ENCODE peak calls at places on chromosomes 12 and 14, in ten cellular contexts. V, E, A, G, Y, K, U, W, L and H are unnamed samples.

GRCh38 chr12:26226629-26227375 is 31.4 kb downstream of the SSPN start:
- DNase-seq in V (peak), E (peak), A (peak), G (peak), Y (no peak), K (peak), U (peak), W (no peak), L (no peak), H (no peak)

GRCh38 chr12:50733720-50734119 is 30.2 kb upstream of the ATF1 start:
- DNase-seq in V (no peak), E (no peak), A (no peak), G (no peak), Y (no peak), K (no peak), U (no peak), W (no peak), L (no peak), H (no peak)

GRCh38 chr12:85782711-85783110 is 53.5 kb downstream of the RASSF9 start:
- DNase-seq in V (no peak), E (no peak), A (no peak), G (no peak), Y (no peak), K (no peak), U (no peak), W (no peak), L (no peak), H (no peak)

GRCh38 chr12:112381421-112381897 is 772 bp downstream of the HECTD4 start:
- DNase-seq in V (peak), E (no peak), A (no peak), G (no peak), Y (peak), K (no peak), U (peak), W (no peak), L (no peak), H (peak)

GRCh38 chr12:113227686-113228391 is 6.6 kb downstream of the TPCN1 start:
- DNase-seq in V (no peak), E (no peak), A (no peak), G (no peak), Y (no peak), K (no peak), U (no peak), W (no peak), L (no peak), H (no peak)

GRCh38 chr14:97233319-97233980 is 436.3 kb downstream of the VRK1 start:
- DNase-seq in V (no peak), E (no peak), A (no peak), G (no peak), Y (no peak), K (no peak), U (no peak), W (no peak), L (no peak), H (no peak)

GRCh38 chr12:3973939-3974644 is 100.9 kb upstream of the PARP11 start:
- DNase-seq in V (no peak), E (no peak), A (no peak), G (no peak), Y (no peak), K (no peak), U (no peak), W (no peak), L (no peak), H (no peak)

GRCh38 chr14:78764240-78764639 is 594.1 kb downstream of the NRXN3 start:
- DNase-seq in V (peak), E (no peak), A (no peak), G (no peak), Y (no peak), K (no peak), U (no peak), W (no peak), L (no peak), H (no peak)

GRCh38 chr14:101034986-101035385 is 131.5 kb upstream of the RTL1 start:
- DNase-seq in V (no peak), E (peak), A (peak), G (no peak), Y (no peak), K (no peak), U (no peak), W (no peak), L (no peak), H (peak)

GRCh38 chr14:97379091-97379531 is 581.9 kb downstream of the VRK1 start:
- DNase-seq in V (no peak), E (no peak), A (no peak), G (no peak), Y (peak), K (no peak), U (no peak), W (no peak), L (no peak), H (peak)

GRCh38 chr14:50109342-50109741 is 7.0 kb downstream of the VCPKMT start:
- DNase-seq in V (no peak), E (no peak), A (no peak), G (no peak), Y (no peak), K (peak), U (no peak), W (no peak), L (no peak), H (no peak)
- TF ChIP-seq CTCF in V (no peak), E (no peak), A (no peak), G (peak), Y (no peak), K (peak), U (no peak), W (no peak), L (no peak), H (no peak)

DNA sequence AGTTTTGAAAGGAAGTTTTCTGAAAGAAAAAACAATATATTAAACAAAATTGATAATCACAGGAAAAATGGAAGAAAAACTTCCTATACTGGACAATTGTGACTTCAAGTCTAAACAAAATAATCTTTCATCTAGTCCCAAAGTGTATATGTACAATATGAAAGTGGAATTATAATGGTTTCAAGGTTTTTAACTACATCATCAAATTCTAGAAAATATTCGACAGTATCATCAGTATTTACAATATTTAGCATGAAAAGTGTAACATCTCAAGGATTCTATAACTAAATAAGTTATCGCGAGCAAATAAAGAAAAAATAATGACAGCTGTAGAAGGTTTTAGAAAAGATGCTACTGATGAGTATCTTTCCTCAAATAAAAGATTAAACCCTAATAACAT is 310.9 kb upstream of the LRFN5 start:
- DNase-seq in V (no peak), E (no peak), A (no peak), G (no peak), Y (no peak), K (no peak), U (no peak), W (no peak), L (no peak), H (no peak)
- TF ChIP-seq CTCF in V (no peak), E (no peak), A (no peak), G (no peak), Y (no peak), K (no peak), U (no peak), W (no peak), L (no peak), H (no peak)

GRCh38 chr14:43005807-43006206 is 1399.1 kb downstream of the LRFN5 start:
- DNase-seq in V (no peak), E (no peak), A (no peak), G (no peak), Y (no peak), K (peak), U (no peak), W (no peak), L (no peak), H (no peak)
- TF ChIP-seq CTCF in V (no peak), E (no peak), A (no peak), G (no peak), Y (no peak), K (peak), U (no peak), W (no peak), L (no peak), H (no peak)

GRCh38 chr12:76611533-76611932 is 52.0 kb upstream of the OSBPL8 start:
- DNase-seq in V (no peak), E (no peak), A (no peak), G (no peak), Y (no peak), K (peak), U (no peak), W (no peak), L (no peak), H (no peak)
- TF ChIP-seq CTCF in V (no peak), E (no peak), A (no peak), G (no peak), Y (no peak), K (no peak), U (no peak), W (no peak), L (no peak), H (no peak)

GRCh38 chr14:23299558-23299957 is 3.1 kb downstream of the PPP1R3E start:
- DNase-seq in V (no peak), E (no peak), A (no peak), G (no peak), Y (no peak), K (peak), U (no peak), W (no peak), L (no peak), H (no peak)
- TF ChIP-seq CTCF in V (no peak), E (no peak), A (no peak), G (peak), Y (peak), K (peak), U (no peak), W (no peak), L (no peak), H (peak)

GRCh38 chr12:47786662-47786974 is 13.6 kb downstream of the SLC48A1 start:
- DNase-seq in V (no peak), E (no peak), A (no peak), G (no peak), Y (no peak), K (no peak), U (no peak), W (no peak), L (no peak), H (no peak)

GRCh38 chr12:47785036-47785886 is 12.2 kb downstream of the SLC48A1 start:
- DNase-seq in V (no peak), E (no peak), A (peak), G (no peak), Y (no peak), K (no peak), U (no peak), W (no peak), L (no peak), H (no peak)

GRCh38 chr12:47787596-47788319 is 14.7 kb downstream of the SLC48A1 start:
- DNase-seq in V (no peak), E (no peak), A (no peak), G (no peak), Y (no peak), K (no peak), U (no peak), W (no peak), L (no peak), H (no peak)

GRCh38 chr12:47783821-47784819 is 11.1 kb downstream of the SLC48A1 start:
- DNase-seq in V (no peak), E (no peak), A (peak), G (no peak), Y (no peak), K (no peak), U (no peak), W (no peak), L (no peak), H (no peak)

GRCh38 chr12:47785887-47786661 is 13.0 kb downstream of the SLC48A1 start:
- DNase-seq in V (no peak), E (no peak), A (no peak), G (no peak), Y (no peak), K (peak), U (no peak), W (no peak), L (no peak), H (no peak)
- TF ChIP-seq CTCF in V (no peak), E (no peak), A (no peak), G (no peak), Y (no peak), K (no peak), U (no peak), W (no peak), L (no peak), H (no peak)

DNA sequence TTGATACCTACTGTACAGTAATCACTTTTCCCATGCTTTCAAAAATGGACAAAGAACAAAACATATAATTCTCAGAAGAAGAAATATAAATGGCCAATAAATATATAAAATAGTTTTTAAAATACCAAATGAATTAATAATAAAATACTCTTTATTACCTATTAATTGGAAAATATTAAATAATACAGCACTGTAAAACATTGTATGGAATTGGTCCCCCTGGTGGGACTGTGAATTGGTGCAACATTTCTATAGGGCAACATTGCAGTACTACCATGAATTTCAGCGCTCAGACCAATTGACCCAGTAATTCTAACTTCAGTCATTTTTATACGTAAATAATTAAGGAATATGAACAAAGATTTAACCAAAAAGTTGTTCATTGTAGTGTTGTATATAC is 162.6 kb downstream of the PELI2 start:
- DNase-seq in V (no peak), E (no peak), A (no peak), G (no peak), Y (no peak), K (peak), U (no peak), W (no peak), L (no peak), H (no peak)
- TF ChIP-seq CTCF in V (no peak), E (no peak), A (no peak), G (peak), Y (no peak), K (peak), U (no peak), W (no peak), L (no peak), H (no peak)

DNA sequence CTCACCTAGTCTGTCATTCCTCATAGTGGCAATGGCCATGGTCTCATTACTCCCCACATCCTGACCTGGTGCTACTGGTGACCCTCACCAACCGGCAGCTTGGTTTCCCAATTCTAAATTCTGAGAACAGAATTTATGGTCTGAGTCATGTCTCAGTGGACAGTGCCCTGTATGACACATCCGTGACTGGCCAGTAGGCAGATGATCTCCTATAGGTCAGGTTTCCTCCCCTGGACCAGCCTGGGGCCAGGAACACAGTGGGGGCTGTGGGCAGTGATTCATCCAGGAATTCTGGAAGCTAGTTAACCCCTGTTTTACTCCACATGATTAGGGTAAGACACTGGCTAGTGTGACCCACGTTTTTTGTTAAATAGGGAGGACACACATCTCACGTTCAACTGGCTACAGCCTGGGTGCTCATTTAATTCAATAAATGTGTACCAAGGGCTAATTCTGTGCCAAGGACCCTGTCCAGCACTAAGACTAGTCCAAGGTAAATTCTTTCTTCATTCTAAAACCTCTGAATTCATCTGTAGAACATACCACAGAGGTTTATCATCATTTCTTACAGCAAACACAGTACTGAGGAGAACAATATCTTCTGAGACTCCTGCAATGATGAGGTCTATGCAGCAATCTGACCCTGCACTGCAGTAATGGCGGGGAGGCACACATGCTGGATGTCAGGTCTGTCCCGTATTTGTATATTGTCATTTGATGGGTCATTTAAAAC is 249.6 kb upstream of the TBX3 start:
- DNase-seq in V (no peak), E (no peak), A (no peak), G (no peak), Y (no peak), K (peak), U (no peak), W (no peak), L (no peak), H (no peak)
- TF ChIP-seq CTCF in V (no peak), E (no peak), A (no peak), G (no peak), Y (no peak), K (no peak), U (no peak), W (no peak), L (no peak), H (no peak)

GRCh38 chr12:76186507-76186906 is 102.0 kb upstream of the NAP1L1 start:
- DNase-seq in V (no peak), E (no peak), A (no peak), G (no peak), Y (no peak), K (no peak), U (no peak), W (no peak), L (no peak), H (no peak)

GRCh38 chr12:76176935-76177334 is 92.5 kb upstream of the NAP1L1 start:
- DNase-seq in V (no peak), E (no peak), A (no peak), G (no peak), Y (no peak), K (no peak), U (no peak), W (no peak), L (no peak), H (no peak)

GRCh38 chr12:76183459-76184186 is 99.1 kb upstream of the NAP1L1 start:
- DNase-seq in V (no peak), E (no peak), A (no peak), G (no peak), Y (no peak), K (peak), U (no peak), W (no peak), L (no peak), H (no peak)

GRCh38 chr12:76178461-76178860 is 94.0 kb upstream of the NAP1L1 start:
- DNase-seq in V (no peak), E (no peak), A (no peak), G (no peak), Y (no peak), K (no peak), U (no peak), W (no peak), L (no peak), H (no peak)

DNA sequence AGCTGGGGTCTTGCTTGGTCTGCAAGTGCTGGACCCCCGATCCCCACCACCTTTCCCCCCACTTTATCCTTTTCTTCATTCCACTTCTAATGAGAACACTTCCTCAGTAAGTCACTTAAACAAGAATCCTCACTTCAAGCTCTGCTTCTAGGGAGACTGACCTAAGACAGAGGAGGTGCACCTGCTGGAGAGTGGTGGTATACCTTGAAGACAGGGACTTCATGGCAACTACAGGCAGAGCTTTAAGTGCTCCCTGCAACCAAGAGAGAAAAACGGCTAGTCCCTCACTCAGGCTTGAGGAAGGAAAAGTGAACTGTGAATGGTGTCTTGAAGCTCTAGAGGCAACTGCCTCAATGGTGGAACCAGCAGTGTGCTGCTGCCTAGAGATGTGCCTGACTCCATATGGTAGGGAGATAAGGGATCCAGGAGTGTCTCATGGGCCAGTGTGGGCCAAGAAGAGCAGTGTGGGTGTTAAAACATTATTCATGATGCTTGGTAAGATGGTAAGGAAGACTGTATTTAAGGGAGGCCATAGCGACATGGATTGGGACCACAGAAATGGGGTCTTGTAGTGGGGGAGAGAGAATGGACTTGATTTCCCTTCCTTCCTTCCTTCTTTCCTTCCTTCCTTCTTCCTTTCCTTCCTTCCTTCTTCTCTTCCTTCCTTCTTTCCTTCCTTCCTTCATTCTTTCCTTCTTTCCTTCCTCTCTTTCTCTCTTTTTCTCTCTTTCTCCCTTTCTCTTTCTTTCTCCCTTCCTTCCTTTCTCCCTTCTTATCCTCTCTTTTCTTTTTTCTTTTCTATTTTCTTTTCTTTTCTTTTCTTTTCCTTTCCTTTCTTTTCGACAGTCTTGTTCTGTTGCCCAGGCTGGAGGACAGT is 96.2 kb upstream of the NAP1L1 start:
- DNase-seq in V (no peak), E (no peak), A (no peak), G (no peak), Y (no peak), K (no peak), U (no peak), W (no peak), L (no peak), H (no peak)
- TF ChIP-seq CTCF in V (no peak), E (no peak), A (no peak), G (no peak), Y (peak), K (no peak), U (no peak), W (no peak), L (no peak), H (no peak)

GRCh38 chr14:22002860-22003284 is 329.3 kb upstream of the OR4E1 start:
- DNase-seq in V (no peak), E (no peak), A (no peak), G (no peak), Y (peak), K (no peak), U (no peak), W (peak), L (no peak), H (no peak)
- TF ChIP-seq CTCF in V (no peak), E (peak), A (no peak), G (peak), Y (peak), K (no peak), U (no peak), W (peak), L (no peak), H (peak)